ENCODE peak calls at places on chromosomes 6 and 20, in seven cellular contexts. F, X, R, Z, D, W and E are unnamed samples.

GRCh38 chr6:157534991-157535353 is 154.0 kb downstream of the ZDHHC14 start:
- DNase-seq in F (no peak), X (no peak), R (no peak), Z (no peak), D (no peak), W (no peak), E (no peak)

GRCh38 chr6:90118581-90118980 is 178.1 kb downstream of the BACH2 start:
- DNase-seq in F (no peak), X (no peak), R (no peak), Z (no peak), D (no peak), W (no peak), E (no peak)

GRCh38 chr6:163418273-163419029 is 3.9 kb downstream of the QKI start:
- DNase-seq in F (no peak), X (no peak), R (no peak), Z (peak; percentile 11), D (no peak), W (no peak), E (no peak)

GRCh38 chr6:151765444-151765886 is 42.0 kb upstream of the ESR1 start:
- DNase-seq in F (no peak), X (peak; percentile 94), R (peak; percentile 94), Z (peak; percentile 89), D (peak; percentile 88), W (peak; percentile 72), E (peak; percentile 90)

GRCh38 chr6:148776321-148776966 is 29.6 kb downstream of the UST start:
- DNase-seq in F (no peak), X (no peak), R (peak; percentile 66), Z (peak; percentile 89), D (no peak), W (peak; percentile 72), E (no peak)

GRCh38 chr6:33343953-33344611 is 26.5 kb upstream of the ZBTB22 start:
- DNase-seq in F (no peak), X (no peak), R (no peak), Z (no peak), D (no peak), W (no peak), E (no peak)

GRCh38 chr6:113632220-113632864 is 224.8 kb upstream of the MARCKS start:
- DNase-seq in F (no peak), X (peak; percentile 44), R (peak; percentile 94), Z (peak; percentile 94), D (no peak), W (peak; percentile 61), E (no peak)

GRCh38 chr20:11651647-11652046 is 266.0 kb upstream of the BTBD3 start:
- DNase-seq in F (no peak), X (no peak), R (no peak), Z (no peak), D (no peak), W (no peak), E (no peak)

GRCh38 chr6:98932424-98932823 is 15.3 kb downstream of the FBXL4 start:
- DNase-seq in F (no peak), X (no peak), R (no peak), Z (no peak), D (peak; percentile 68), W (no peak), E (no peak)